ENCODE peak calls at places on chromosomes 3 and 15, in four cellular contexts. R is SK-N-SH, G is HepG2, V is GM12878. J is an unnamed sample.
A peak's percentile ranks its signal among the peaks of the same experiment; 100 is the strongest.

GRCh38 chr15:60795889-60796288 is 316.9 kb upstream of the ICE2 start:
- DNase-seq in R (no peak), V (peak; percentile 76), G (no peak), J (no peak)

GRCh38 chr3:50304601-50305000 is 1.2 kb upstream of the HYAL1 start:
- DNase-seq in G (no peak), V (no peak), R (no peak), J (no peak)

GRCh38 chr3:52259035-52259434 is 13.5 kb downstream of the PPM1M start:
- DNase-seq in V (no peak), R (no peak), G (no peak), J (no peak)

GRCh38 chr3:138963161-138963560 is 16.1 kb downstream of the FOXL2NB start:
- DNase-seq in V (no peak), R (no peak), G (peak; percentile 26), J (no peak)

GRCh38 chr3:141710888-141711616 is 27.0 kb upstream of the RNF7 start:
- DNase-seq in R (no peak), V (no peak), G (no peak), J (no peak)

GRCh38 chr15:65963911-65964482 is 94.7 kb downstream of the RAB11A start:
- DNase-seq in G (no peak), R (peak; percentile 76), V (no peak), J (no peak)

GRCh38 chr3:190514163-190515153 is 573 bp downstream of the IL1RAP start:
- DNase-seq in V (no peak), R (peak; percentile 16), G (peak; percentile 23), J (peak; percentile 36)

GRCh38 chr3:190886945-190887344 is 24.5 kb upstream of the GMNC start:
- DNase-seq in G (no peak), R (no peak), V (no peak), J (no peak)

GRCh38 chr15:52368402-52368801 is 72.8 kb upstream of the MYO5C start:
- DNase-seq in G (no peak), V (no peak), R (no peak), J (no peak)

GRCh38 chr3:162125790-162126189 is 629.2 kb downstream of the OTOL1 start:
- DNase-seq in V (no peak), G (no peak), R (no peak), J (no peak)

GRCh38 chr15:83380682-83381081 is 66.5 kb upstream of the SH3GL3 start:
- DNase-seq in R (peak; percentile 64), V (peak; percentile 13), G (peak; percentile 37), J (peak; percentile 62)

GRCh38 chr15:83379574-83379973 is 67.6 kb upstream of the SH3GL3 start:
- DNase-seq in V (no peak), G (no peak), R (no peak), J (peak; percentile 78)

GRCh38 chr15:83378921-83379561 is 68.1 kb upstream of the SH3GL3 start:
- DNase-seq in G (no peak), R (no peak), V (no peak), J (no peak)

GRCh38 chr15:83380026-83380425 is 67.1 kb upstream of the SH3GL3 start:
- DNase-seq in V (no peak), G (no peak), R (no peak), J (peak; percentile 30)
- H3K27ac ChIP-seq in V (no peak overlapping the region), G (no peak overlapping the region), R (no peak overlapping the region), J (peak overlapping the region; percentile 64)

DNA sequence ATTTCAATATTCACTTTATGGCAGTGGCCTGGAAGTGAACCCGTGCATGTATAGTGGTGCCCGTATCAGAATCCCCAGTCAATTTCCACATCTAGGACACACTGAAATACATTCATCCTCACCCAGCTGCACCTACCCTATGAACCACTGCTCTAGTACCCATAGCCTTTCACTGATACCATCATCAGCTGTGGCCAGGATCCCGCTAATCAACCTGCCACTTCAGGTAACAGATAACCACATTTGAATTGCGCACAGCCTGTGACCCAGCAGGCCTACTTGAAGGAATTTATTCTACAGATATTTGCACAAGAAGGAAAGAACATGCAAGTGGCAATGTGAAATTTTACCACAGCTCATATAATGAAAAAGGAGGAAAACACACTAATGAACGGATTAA is 161.0 kb upstream of the CCDC54 start:
- DNase-seq in R (no peak), V (no peak), G (no peak), J (no peak)
- TF ChIP-seq PBX3 in R (no peak), V (no peak), G (no peak), J (no peak)

GRCh38 chr3:41002104-41002503 is 197.2 kb upstream of the CTNNB1 start:
- DNase-seq in R (no peak), G (no peak), V (no peak), J (no peak)

GRCh38 chr3:41001556-41001955 is 197.7 kb upstream of the CTNNB1 start:
- DNase-seq in G (no peak), V (no peak), R (no peak), J (no peak)

GRCh38 chr3:40997711-40998519 is 201.4 kb upstream of the CTNNB1 start:
- DNase-seq in R (peak; percentile 69), V (no peak), G (no peak), J (no peak)

GRCh38 chr3:41000471-41000870 is 198.8 kb upstream of the CTNNB1 start:
- DNase-seq in G (no peak), R (no peak), V (no peak), J (no peak)

GRCh38 chr3:40999682-41000081 is 199.6 kb upstream of the CTNNB1 start:
- DNase-seq in V (no peak), R (no peak), G (no peak), J (no peak)
- H3K27ac ChIP-seq in V (no peak overlapping the region), R (no peak overlapping the region), G (no peak overlapping the region), J (no peak overlapping the region)

DNA sequence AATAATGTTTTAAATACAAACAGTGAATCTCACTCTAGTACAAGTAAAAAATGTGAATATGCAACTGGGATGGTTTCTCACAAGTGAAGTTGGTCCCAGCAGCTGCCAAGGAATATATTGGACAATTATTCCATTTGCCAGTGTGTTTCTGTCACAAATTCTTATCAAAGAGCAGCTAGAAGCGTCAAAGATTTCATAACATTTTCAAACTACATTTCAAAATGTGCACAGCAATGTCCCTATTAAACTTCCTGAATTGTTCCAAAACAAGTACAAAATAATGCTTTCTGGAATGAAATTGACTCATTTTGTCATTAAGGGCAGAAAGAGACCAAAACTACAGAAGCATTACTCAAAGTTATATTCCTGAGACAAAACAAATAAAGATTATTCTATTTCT is 38.3 kb downstream of the GPR176 start:
- DNase-seq in R (no peak), G (no peak), V (no peak), J (no peak)
- TF ChIP-seq PBX3 in R (no peak), G (no peak), V (no peak), J (no peak)

J was measured in A549.